ENCODE peak calls at places on chromosome 6, in seven cellular contexts. B is endothelial cell of umbilical vein, V is H1, L is PC-9, C is PC-3, D is fibroblast of lung, Z is K562. U is an unnamed sample.

GRCh38 chr6:148698671-148699180 is 48.1 kb upstream of the UST start:
- DNase-seq in B (no peak), V (no peak), L (no peak), C (no peak), D (no peak), Z (no peak), U (no peak)

GRCh38 chr6:31575952-31576684 is 753 bp downstream of the TNF start:
- DNase-seq in B (no peak), V (no peak), L (no peak), C (no peak), D (no peak), Z (no peak), U (no peak)

GRCh38 chr6:33392168-33392947 is 735 bp downstream of the KIFC1 start:
- DNase-seq in B (peak), V (no peak), L (no peak), C (peak), D (peak), Z (no peak), U (no peak)

GRCh38 chr6:69584536-69584912 is 212.3 kb downstream of the LMBRD1 start:
- DNase-seq in B (no peak), V (no peak), L (no peak), C (no peak), D (peak), Z (no peak), U (no peak)

GRCh38 chr6:36821581-36822335 is 17.5 kb downstream of the CPNE5 start:
- DNase-seq in B (no peak), V (no peak), L (no peak), C (no peak), D (no peak), Z (no peak), U (peak)

GRCh38 chr6:82959385-82959941 is 106.2 kb downstream of the UBE3D start:
- DNase-seq in B (no peak), V (peak), L (no peak), C (no peak), D (peak), Z (no peak), U (no peak)

GRCh38 chr6:37059344-37060194 is 54.1 kb downstream of the FGD2 start:
- DNase-seq in B (peak), V (no peak), L (peak), C (peak), D (peak), Z (peak), U (peak)

GRCh38 chr6:160900031-160900430 is 91.5 kb upstream of the MAP3K4 start:
- DNase-seq in B (no peak), V (no peak), L (no peak), C (no peak), D (no peak), Z (no peak), U (no peak)

GRCh38 chr6:141593311-141593710 is 539.4 kb upstream of the GJE1 start:
- DNase-seq in B (no peak), V (no peak), L (no peak), C (no peak), D (no peak), Z (no peak), U (no peak)

GRCh38 chr6:149317656-149318571 is at the start of gene TAB2:
- DNase-seq in B (peak), V (no peak), L (peak), C (no peak), D (no peak), Z (peak), U (no peak)

GRCh38 chr6:105014954-105015353 is 58.0 kb downstream of the LIN28B start:
- DNase-seq in B (no peak), V (no peak), L (no peak), C (no peak), D (peak), Z (no peak), U (no peak)

GRCh38 chr6:14035448-14035847 is 82.1 kb upstream of the CD83 start:
- DNase-seq in B (no peak), V (peak), L (peak), C (peak), D (peak), Z (no peak), U (peak)

GRCh38 chr6:15254074-15254975 is 8.5 kb downstream of the JARID2 start:
- DNase-seq in B (no peak), V (no peak), L (no peak), C (peak), D (no peak), Z (no peak), U (no peak)

GRCh38 chr6:56314683-56315523 is 67.5 kb upstream of the COL21A1 start:
- DNase-seq in B (peak), V (no peak), L (peak), C (peak), D (peak), Z (peak), U (peak)

GRCh38 chr6:2988426-2989331 is 11.0 kb upstream of the NQO2 start:
- DNase-seq in B (peak), V (peak), L (peak), C (peak), D (peak), Z (peak), U (peak)

GRCh38 chr6:24357336-24358218 is at the start of gene DCDC2:
- DNase-seq in B (no peak), V (no peak), L (peak), C (no peak), D (peak), Z (no peak), U (peak)

GRCh38 chr6:143060354-143060805 is 309 bp upstream of the AIG1 start:
- DNase-seq in B (peak), V (peak), L (peak), C (peak), D (peak), Z (peak), U (peak)

GRCh38 chr6:143062551-143062950 is 1.9 kb downstream of the AIG1 start:
- DNase-seq in B (no peak), V (no peak), L (no peak), C (no peak), D (no peak), Z (no peak), U (no peak)

GRCh38 chr6:143059616-143060353 is 904 bp upstream of the AIG1 start:
- DNase-seq in B (peak), V (no peak), L (peak), C (peak), D (peak), Z (no peak), U (peak)

GRCh38 chr6:143061597-143062385 is 1.1 kb downstream of the AIG1 start:
- DNase-seq in B (no peak), V (no peak), L (no peak), C (no peak), D (peak), Z (no peak), U (no peak)

DNA sequence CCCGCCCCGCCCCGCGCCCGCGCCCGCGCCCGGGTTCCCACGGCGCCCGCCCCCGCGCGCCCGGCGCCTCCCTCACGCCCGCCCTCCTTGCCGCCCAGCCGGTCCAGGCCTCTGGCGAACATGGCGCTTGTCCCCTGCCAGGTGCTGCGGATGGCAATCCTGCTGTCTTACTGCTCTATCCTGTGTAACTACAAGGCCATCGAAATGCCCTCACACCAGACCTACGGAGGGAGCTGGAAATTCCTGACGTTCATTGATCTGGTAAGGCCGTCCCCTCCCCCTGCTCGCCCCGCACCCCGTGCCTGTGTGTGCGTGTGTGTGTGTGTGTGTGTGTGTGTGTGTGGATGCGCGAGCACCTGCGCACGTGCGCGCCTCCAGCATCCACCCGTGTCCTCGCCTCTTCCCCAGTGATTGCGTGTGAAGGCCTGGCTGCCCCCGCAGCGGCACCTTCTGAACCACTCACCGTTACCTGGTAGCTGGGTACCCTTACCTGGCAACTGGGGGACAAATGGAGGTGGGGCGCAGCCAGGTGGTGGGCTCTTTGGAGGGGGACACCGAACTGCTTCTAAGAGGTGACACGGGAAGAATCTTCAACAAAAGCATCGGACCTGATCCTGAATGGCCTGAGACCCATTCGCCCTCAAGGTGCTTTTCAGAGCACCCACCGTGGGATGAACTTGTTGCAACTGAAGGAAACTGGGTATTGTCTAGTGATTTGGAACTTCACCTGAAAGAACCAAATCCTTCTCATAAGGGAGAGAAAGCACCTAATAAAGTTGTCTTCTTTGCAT is at the start of gene AIG1:
- DNase-seq in B (peak), V (no peak), L (no peak), C (no peak), D (no peak), Z (no peak), U (peak)
- H3K27ac ChIP-seq in B (peak), V (peak), L (peak), C (peak), D (peak), Z (peak), U (peak)

GRCh38 chr6:120711255-120711654 is 623.0 kb downstream of the TBC1D32 start:
- DNase-seq in B (no peak), V (no peak), L (no peak), C (no peak), D (no peak), Z (no peak), U (no peak)
- TF ChIP-seq EZH2 in B (no peak), V (no peak), L (no peak), C (no peak), D (no peak), Z (no peak), U (no peak)

GRCh38 chr6:96608074-96608473 is 45.1 kb downstream of the FHL5 start:
- DNase-seq in B (no peak), V (no peak), L (no peak), C (no peak), D (no peak), Z (no peak), U (no peak)

GRCh38 chr6:96610019-96610418 is 47.1 kb downstream of the FHL5 start:
- DNase-seq in B (no peak), V (no peak), L (no peak), C (no peak), D (no peak), Z (no peak), U (no peak)

GRCh38 chr6:96611342-96611964 is 48.5 kb downstream of the FHL5 start:
- DNase-seq in B (no peak), V (no peak), L (no peak), C (no peak), D (no peak), Z (no peak), U (no peak)

DNA sequence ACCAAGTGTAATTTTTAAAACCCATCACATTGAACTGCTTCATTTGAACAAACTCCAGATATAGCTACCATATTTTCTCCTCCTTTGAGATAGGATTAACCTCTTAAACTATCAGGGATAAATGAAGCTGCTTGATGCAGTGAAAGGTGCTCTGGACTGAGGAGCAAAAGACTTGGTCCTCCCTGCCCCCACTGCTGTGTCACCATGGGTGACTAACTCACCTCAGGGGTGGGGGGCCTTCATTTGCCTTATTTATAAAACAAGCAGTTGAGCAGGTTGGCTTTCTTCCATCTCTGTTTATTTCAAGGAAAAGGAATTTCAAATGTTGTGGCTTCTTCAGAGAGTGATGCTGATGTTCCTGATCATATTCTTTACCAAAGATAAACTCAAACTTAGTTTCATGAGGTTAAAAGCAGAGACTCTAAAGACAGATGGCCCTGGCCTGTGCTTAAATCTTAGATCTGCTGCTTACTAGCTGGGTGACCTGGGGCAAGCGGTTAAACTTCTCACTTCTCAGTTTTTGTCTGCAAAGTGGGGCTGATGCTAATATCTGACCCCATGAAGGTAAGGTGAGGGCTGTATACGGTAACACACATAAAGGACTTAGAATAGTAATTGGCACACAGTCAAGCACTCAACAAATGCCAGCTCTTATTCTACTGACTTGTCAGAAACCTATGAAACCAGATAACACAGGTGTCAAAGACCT is 50.5 kb downstream of the FHL5 start:
- DNase-seq in B (no peak), V (no peak), L (no peak), C (no peak), D (no peak), Z (no peak), U (no peak)
- H3K27ac ChIP-seq in B (no peak), V (no peak), L (no peak), C (no peak), D (no peak), Z (no peak), U (no peak)

GRCh38 chr6:27650620-27651370 is 177.9 kb upstream of the ZNF184 start:
- DNase-seq in B (peak), V (peak), L (peak), C (peak), D (peak), Z (peak), U (peak)
- TF ChIP-seq EZH2 in B (no peak), V (no peak), L (no peak), C (no peak), D (no peak), Z (no peak), U (no peak)

GRCh38 chr6:52562915-52563314 is 13.9 kb downstream of the TRAM2 start:
- DNase-seq in B (peak), V (no peak), L (no peak), C (no peak), D (peak), Z (no peak), U (no peak)

GRCh38 chr6:52568320-52568719 is 8.5 kb downstream of the TRAM2 start:
- DNase-seq in B (peak), V (no peak), L (no peak), C (no peak), D (no peak), Z (no peak), U (no peak)

GRCh38 chr6:52564856-52565255 is 12.0 kb downstream of the TRAM2 start:
- DNase-seq in B (no peak), V (no peak), L (no peak), C (no peak), D (no peak), Z (no peak), U (no peak)

GRCh38 chr6:52566853-52567279 is 10.0 kb downstream of the TRAM2 start:
- DNase-seq in B (peak), V (no peak), L (peak), C (peak), D (peak), Z (no peak), U (peak)

DNA sequence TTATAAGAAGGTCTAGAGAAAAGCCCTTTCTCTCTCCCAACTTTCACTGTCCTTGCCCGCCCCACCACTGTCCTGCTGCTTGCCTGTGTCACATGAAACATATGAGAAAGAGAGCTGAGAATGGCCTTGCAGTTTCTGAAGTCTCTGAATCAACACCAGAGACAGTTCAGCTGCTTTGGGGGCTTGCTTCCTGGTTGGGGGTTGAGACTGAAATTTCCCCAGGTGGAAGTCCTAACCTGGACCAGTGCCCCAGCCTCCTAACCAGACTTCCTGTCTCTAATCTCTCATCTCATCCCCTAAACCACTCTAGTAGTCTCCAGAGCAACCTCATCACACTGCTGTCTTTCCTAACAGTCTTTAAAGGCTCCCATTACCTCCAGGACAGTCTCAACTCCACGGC is 10.7 kb downstream of the TRAM2 start:
- DNase-seq in B (no peak), V (no peak), L (no peak), C (no peak), D (no peak), Z (no peak), U (no peak)
- H3K27ac ChIP-seq in B (no peak), V (no peak), L (peak), C (peak), D (peak), Z (no peak), U (peak)

GRCh38 chr6:23343610-23344306 is 774.4 kb downstream of the HDGFL1 start:
- DNase-seq in B (no peak), V (no peak), L (no peak), C (no peak), D (no peak), Z (no peak), U (no peak)
- TF ChIP-seq EZH2 in B (no peak), V (no peak), L (no peak), C (no peak), D (no peak), Z (no peak), U (no peak)

GRCh38 chr6:52596371-52597028 is 19.6 kb upstream of the TRAM2 start:
- DNase-seq in B (peak), V (no peak), L (no peak), C (no peak), D (peak), Z (no peak), U (peak)
- H3K27ac ChIP-seq in B (peak), V (no peak), L (no peak), C (no peak), D (peak), Z (no peak), U (no peak)

GRCh38 chr6:159172066-159172465 is 2.9 kb downstream of the FNDC1 start:
- DNase-seq in B (no peak), V (no peak), L (no peak), C (no peak), D (peak), Z (no peak), U (no peak)

GRCh38 chr6:159170333-159170672 is 1.1 kb downstream of the FNDC1 start:
- DNase-seq in B (no peak), V (no peak), L (no peak), C (no peak), D (peak), Z (no peak), U (no peak)

GRCh38 chr6:159178847-159179246 is 9.6 kb downstream of the FNDC1 start:
- DNase-seq in B (no peak), V (no peak), L (no peak), C (no peak), D (no peak), Z (no peak), U (no peak)

GRCh38 chr6:159170999-159171712 is 2.0 kb downstream of the FNDC1 start:
- DNase-seq in B (no peak), V (no peak), L (no peak), C (peak), D (peak), Z (no peak), U (peak)

GRCh38 chr6:159174263-159174974 is 5.2 kb downstream of the FNDC1 start:
- DNase-seq in B (peak), V (no peak), L (peak), C (peak), D (peak), Z (peak), U (peak)
- TF ChIP-seq EZH2 in B (no peak), V (no peak), L (no peak), C (no peak), D (no peak), Z (no peak), U (no peak)

DNA sequence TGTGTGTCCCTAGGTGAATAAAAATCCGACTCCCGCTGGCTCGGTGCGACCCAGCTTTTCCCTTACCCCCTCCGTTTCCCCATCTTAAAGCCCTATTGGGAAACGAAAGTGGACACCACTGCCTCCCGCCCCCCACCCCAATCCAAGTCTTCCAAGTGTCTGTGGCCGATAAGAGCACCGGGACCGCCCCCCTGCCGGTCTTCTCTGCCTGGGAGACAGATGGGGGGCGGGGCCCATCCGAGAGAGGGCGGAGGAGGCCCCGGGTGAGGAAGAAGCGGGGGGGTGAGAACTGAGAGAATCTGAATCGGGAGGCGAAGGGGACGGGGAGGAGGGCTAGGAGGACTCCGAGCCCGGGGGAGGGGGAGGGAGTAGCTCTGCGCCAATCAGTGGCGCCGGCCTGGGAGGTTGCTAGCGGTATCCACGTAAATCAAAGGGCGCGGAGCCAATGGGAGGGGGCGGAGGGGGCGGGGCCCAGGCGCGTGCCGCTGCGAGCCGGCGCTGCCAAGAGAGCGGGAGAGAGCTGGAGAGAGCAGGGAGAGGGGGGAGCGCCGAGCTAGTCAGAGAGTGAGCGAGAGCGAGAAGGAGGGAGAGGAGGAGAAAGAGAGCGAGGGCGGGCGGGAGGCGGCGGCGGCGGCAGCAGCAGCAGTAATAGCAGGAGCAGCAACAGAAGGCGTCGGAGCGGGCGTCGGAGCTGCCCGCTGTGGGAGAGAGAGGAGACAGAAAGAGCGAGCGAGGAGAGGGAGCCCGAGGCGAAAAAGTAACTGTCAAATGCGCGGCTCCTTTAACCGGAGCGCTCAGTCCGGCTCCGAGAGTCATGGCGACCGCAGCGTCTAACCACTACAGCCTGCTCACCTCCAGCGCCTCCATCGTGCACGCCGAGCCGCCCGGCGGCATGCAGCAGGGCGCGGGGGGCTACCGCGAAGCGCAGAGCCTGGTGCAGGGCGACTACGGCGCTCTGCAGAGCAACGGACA is at the start of gene POU3F2:
- DNase-seq in B (peak), V (peak), L (peak), C (peak), D (peak), Z (peak), U (peak)
- H3K27ac ChIP-seq in B (no peak), V (no peak), L (no peak), C (no peak), D (no peak), Z (peak), U (no peak)

GRCh38 chr6:133890941-133891813 is 2.3 kb downstream of the TCF21 start:
- DNase-seq in B (peak), V (no peak), L (peak), C (no peak), D (no peak), Z (no peak), U (no peak)
- TF ChIP-seq EZH2 in B (peak), V (peak), L (no peak), C (no peak), D (peak), Z (peak), U (peak)